ENCODE peak calls at places on chromosomes 5 and 9, in six cellular contexts. P is H9, G is trophoblast cell, J is PC-3, X is endothelial cell of umbilical vein, Y is fibroblast of lung. T is an unnamed sample.
A peak's percentile ranks its signal among the peaks of the same experiment; 100 is the strongest.

GRCh38 chr5:151383011-151383410 is 35.7 kb upstream of the SLC36A2 start:
- DNase-seq in G (no peak), J (peak; percentile 55), Y (no peak), X (no peak), P (no peak), T (no peak)

GRCh38 chr5:169095410-169095772 is 205.5 kb downstream of the SLIT3 start:
- DNase-seq in J (no peak), G (no peak), P (no peak), Y (no peak), X (no peak), T (no peak)

GRCh38 chr5:90169078-90169477 is 240.5 kb downstream of the CETN3 start:
- DNase-seq in Y (no peak), P (no peak), G (no peak), J (no peak), X (no peak), T (no peak)

GRCh38 chr9:95989304-95989703 is 113.8 kb downstream of the ERCC6L2 start:
- DNase-seq in J (peak; percentile 57), G (no peak), P (no peak), Y (peak; percentile 79), X (no peak), T (peak; percentile 59)

GRCh38 chr5:35029333-35029732 is 18.4 kb downstream of the AGXT2 start:
- DNase-seq in X (no peak), J (no peak), G (no peak), P (no peak), Y (peak; percentile 79), T (peak; percentile 81)

GRCh38 chr5:76705574-76705973 is 10.4 kb upstream of the F2R start:
- DNase-seq in Y (no peak), P (no peak), X (peak; percentile 60), G (no peak), J (no peak), T (no peak)

GRCh38 chr5:7856855-7857254 is 5.9 kb upstream of the CFAP90 start:
- DNase-seq in G (peak; percentile 16), X (peak; percentile 13), J (peak; percentile 41), P (peak; percentile 68), Y (peak; percentile 47), T (peak; percentile 49)

GRCh38 chr9:37300620-37301368 is 121.7 kb upstream of the GRHPR start:
- DNase-seq in X (peak; percentile 25), Y (peak; percentile 37), J (peak; percentile 5), P (no peak), G (no peak), T (peak; percentile 60)

GRCh38 chr9:37618817-37619216 is 26.4 kb upstream of the TOMM5 start:
- DNase-seq in P (no peak), X (no peak), Y (no peak), G (no peak), J (peak; percentile 50), T (peak; percentile 82)

GRCh38 chr9:89701221-89701798 is 96.5 kb downstream of the GADD45G start:
- DNase-seq in X (no peak), J (no peak), Y (no peak), P (no peak), G (no peak), T (no peak)

GRCh38 chr9:76321185-76321828 is 72.9 kb downstream of the RFK start:
- DNase-seq in Y (peak; percentile 65), P (no peak), J (peak; percentile 32), G (peak; percentile 56), X (peak; percentile 87), T (peak; percentile 43)

GRCh38 chr9:21710792-21711191 is 91.6 kb upstream of the MTAP start:
- DNase-seq in Y (peak; percentile 18), G (no peak), P (no peak), X (no peak), J (no peak), T (peak; percentile 61)

GRCh38 chr5:32444946-32445758 is 612 bp upstream of the ZFR start:
- DNase-seq in P (no peak), X (no peak), G (no peak), Y (no peak), J (no peak), T (no peak)

GRCh38 chr5:123119334-123119986 is 30.4 kb downstream of the PRDM6 start:
- DNase-seq in J (no peak), G (peak; percentile 60), X (no peak), P (peak; percentile 92), Y (peak; percentile 74), T (peak; percentile 65)

GRCh38 chr5:31213676-31214638 is 20.5 kb downstream of the CDH6 start:
- DNase-seq in J (no peak), P (no peak), G (no peak), X (no peak), Y (no peak), T (no peak)

GRCh38 chr5:121182788-121183490 is 668.7 kb upstream of the FTMT start:
- DNase-seq in P (no peak), X (peak; percentile 62), J (peak; percentile 2), G (peak; percentile 11), Y (peak; percentile 8), T (peak; percentile 13)

GRCh38 chr5:151923865-151924264 is 786 bp downstream of the GLRA1 start:
- DNase-seq in Y (no peak), P (peak; percentile 59), X (no peak), J (peak; percentile 42), G (peak; percentile 18), T (peak; percentile 3)

GRCh38 chr9:88969646-88970373 is 21.5 kb upstream of the S1PR3 start:
- DNase-seq in X (no peak), P (no peak), J (no peak), Y (no peak), G (no peak), T (no peak)

GRCh38 chr5:80072103-80073073 is 37.2 kb downstream of the THBS4 start:
- DNase-seq in P (no peak), J (peak; percentile 42), X (no peak), G (no peak), Y (peak; percentile 1), T (peak; percentile 70)

GRCh38 chr9:26266111-26266791 is 588.0 kb upstream of the TUSC1 start:
- DNase-seq in J (peak; percentile 40), P (no peak), Y (no peak), X (no peak), G (no peak), T (peak; percentile 12)

GRCh38 chr5:62143268-62144229 is 162.5 kb upstream of the KIF2A start:
- DNase-seq in J (peak; percentile 54), P (no peak), Y (peak; percentile 57), G (peak; percentile 4), X (peak; percentile 33), T (peak; percentile 60)

GRCh38 chr5:129474544-129474943 is 14.4 kb downstream of the ADAMTS19 start:
- DNase-seq in X (no peak), Y (no peak), J (no peak), P (no peak), G (no peak), T (no peak)

GRCh38 chr9:26326473-26327044 is 566.0 kb downstream of the CAAP1 start:
- DNase-seq in P (peak; percentile 45), G (peak; percentile 33), Y (peak; percentile 83), X (peak; percentile 83), J (peak; percentile 79), T (peak; percentile 72)

GRCh38 chr5:172144931-172145869 is 42.8 kb downstream of the STK10 start:
- DNase-seq in G (peak; percentile 55), Y (no peak), J (no peak), X (no peak), P (no peak), T (no peak)

GRCh38 chr5:172497591-172498255 is 43.4 kb upstream of the SH3PXD2B start:
- DNase-seq in P (peak; percentile 10), Y (no peak), J (no peak), G (no peak), X (no peak), T (no peak)

GRCh38 chr5:17157916-17158529 is 59.4 kb upstream of the BASP1 start:
- DNase-seq in J (peak; percentile 35), P (no peak), G (peak; percentile 93), Y (peak; percentile 86), X (peak; percentile 69), T (peak; percentile 98)

GRCh38 chr5:170357853-170358497 is 31.2 kb downstream of the KCNMB1 start:
- DNase-seq in P (no peak), Y (no peak), G (no peak), X (no peak), J (no peak), T (no peak)

GRCh38 chr5:100647461-100648230 is 112.5 kb downstream of the FAM174A start:
- DNase-seq in G (no peak), Y (no peak), P (no peak), J (peak; percentile 57), X (peak; percentile 6), T (peak; percentile 1)

GRCh38 chr5:57539281-57539701 is 56.7 kb upstream of the ACTBL2 start:
- DNase-seq in P (no peak), X (no peak), Y (peak; percentile 21), G (no peak), J (no peak), T (peak; percentile 68)

GRCh38 chr5:57532513-57533497 is 50.2 kb upstream of the ACTBL2 start:
- DNase-seq in J (peak; percentile 27), X (no peak), Y (peak; percentile 34), G (no peak), P (no peak), T (peak; percentile 76)

GRCh38 chr5:57538341-57538955 is 55.8 kb upstream of the ACTBL2 start:
- DNase-seq in J (peak; percentile 64), Y (peak; percentile 24), X (no peak), P (no peak), G (no peak), T (peak; percentile 96)

GRCh38 chr5:57537831-57538230 is 55.2 kb upstream of the ACTBL2 start:
- DNase-seq in J (no peak), X (no peak), G (no peak), Y (no peak), P (no peak), T (peak; percentile 22)
- H3K9ac ChIP-seq in J (no peak overlapping the region), X (no peak overlapping the region), G (no peak overlapping the region), Y (no peak overlapping the region), P (no peak overlapping the region), T (peak overlapping the region; percentile 84)

DNA sequence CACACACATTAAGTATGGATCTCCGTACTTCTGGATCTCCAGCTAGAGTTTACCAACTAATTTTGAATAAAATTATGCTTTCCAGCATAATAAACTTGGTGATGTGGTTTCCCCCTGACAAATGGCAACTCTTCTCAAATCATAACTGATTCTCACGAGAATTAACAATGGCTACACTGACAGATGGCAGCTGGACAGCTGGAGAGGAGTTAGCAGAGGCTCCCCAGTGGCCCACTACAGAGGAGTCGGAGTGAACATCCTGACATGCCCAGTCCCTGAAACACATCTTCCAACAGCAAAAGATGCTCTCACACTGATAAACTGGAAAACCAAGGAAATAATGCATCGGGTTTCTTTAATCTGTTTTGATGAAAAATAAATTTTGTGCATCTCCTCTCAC is 239.6 kb downstream of the MAN2A1 start:
- DNase-seq in G (no peak), X (no peak), J (no peak), P (no peak), Y (no peak), T (no peak)
- H3K4me1 ChIP-seq in G (no peaks in the 10 kb centered on the region), X (no peaks in the 10 kb centered on the region), J (no peaks in the 10 kb centered on the region), P (no peaks in the 10 kb centered on the region), Y (no peaks in the 10 kb centered on the region), T (no peaks in the 10 kb centered on the region)

DNA sequence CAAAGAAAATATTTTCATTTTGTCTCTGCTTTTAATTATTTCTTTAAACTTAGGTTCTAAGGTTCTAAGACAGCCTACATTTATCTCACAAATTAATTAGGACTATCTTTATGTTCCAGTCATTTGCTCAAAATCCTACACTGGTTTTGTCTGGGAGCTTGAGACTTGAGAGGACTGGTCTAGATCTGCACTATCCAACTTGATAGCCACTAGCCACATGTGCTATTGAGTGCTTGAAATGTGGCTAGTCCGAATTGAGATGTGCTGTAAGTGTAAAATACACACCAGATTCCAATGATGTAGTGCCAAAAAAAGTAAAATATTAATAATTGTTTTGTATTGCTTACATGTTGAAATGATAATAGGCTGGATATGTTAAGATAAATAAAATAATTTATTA is 7.2 kb downstream of the CDC37L1 start:
- DNase-seq in Y (no peak), X (no peak), G (no peak), P (no peak), J (no peak), T (no peak)
- H3K9ac ChIP-seq in Y (no peak overlapping the region), X (no peak overlapping the region), G (no peak overlapping the region), P (no peak overlapping the region), J (no peak overlapping the region), T (no peak overlapping the region)

GRCh38 chr5:141780240-141780951 is 97.8 kb downstream of the PCDH1 start:
- DNase-seq in P (peak; percentile 45), J (no peak), X (no peak), Y (no peak), G (no peak), T (no peak)
- H3K4me1 ChIP-seq in P (peaks cover 1% of the 10 kb centered on the region), J (peaks cover 3% of the 10 kb centered on the region), X (no peaks in the 10 kb centered on the region), Y (no peaks in the 10 kb centered on the region), G (peaks cover under 1% of the 10 kb centered on the region), T (peaks cover 16% of the 10 kb centered on the region)